ENCODE peak calls at places on chromosomes 4 and X, in six cellular contexts. One of them, this sample, is unnamed.

GRCh38 chrX:38126179-38126578 is 94.5 kb downstream of the SRPX start:
- DNase-seq in B cell: no peak
- DNase-seq in transverse colon: no peak
- DNase-seq in A549: no peak
- DNase-seq in GM23338: no peak
- DNase-seq in right lobe of liver: no peak
- DNase-seq in this sample: no peak

GRCh38 chrX:9642270-9642995 is 123.2 kb downstream of the GPR143 start:
- DNase-seq in B cell: no peak
- DNase-seq in transverse colon: no peak
- DNase-seq in A549: no peak
- DNase-seq in GM23338: no peak
- DNase-seq in right lobe of liver: no peak
- DNase-seq in this sample: no peak

GRCh38 chrX:9729161-9729885 is 36.3 kb downstream of the GPR143 start:
- DNase-seq in B cell: no peak
- DNase-seq in transverse colon: no peak
- DNase-seq in A549: no peak
- DNase-seq in GM23338: no peak
- DNase-seq in right lobe of liver: no peak
- DNase-seq in this sample: no peak

GRCh38 chr4:15035152-15035551 is 32.9 kb downstream of the CPEB2 start:
- DNase-seq in B cell: no peak
- DNase-seq in transverse colon: no peak
- DNase-seq in A549: no peak
- DNase-seq in GM23338: no peak
- DNase-seq in right lobe of liver: no peak
- DNase-seq in this sample: no peak

GRCh38 chr4:105462042-105462421 is 11.8 kb downstream of the PPA2 start:
- DNase-seq in B cell: no peak
- DNase-seq in transverse colon: no peak
- DNase-seq in A549: no peak
- DNase-seq in GM23338: no peak
- DNase-seq in right lobe of liver: no peak
- DNase-seq in this sample: no peak

GRCh38 chr4:11487876-11488545 is 59.3 kb upstream of the HS3ST1 start:
- DNase-seq in B cell: no peak
- DNase-seq in transverse colon: no peak
- DNase-seq in A549: no peak
- DNase-seq in GM23338: no peak
- DNase-seq in right lobe of liver: no peak
- DNase-seq in this sample: peak

GRCh38 chr4:147842573-147842972 is 110.7 kb downstream of the ARHGAP10 start:
- DNase-seq in B cell: no peak
- DNase-seq in transverse colon: no peak
- DNase-seq in A549: no peak
- DNase-seq in GM23338: no peak
- DNase-seq in right lobe of liver: no peak
- DNase-seq in this sample: no peak

GRCh38 chr4:11746734-11747133 is 318.0 kb upstream of the HS3ST1 start:
- DNase-seq in B cell: no peak
- DNase-seq in transverse colon: no peak
- DNase-seq in A549: no peak
- DNase-seq in GM23338: no peak
- DNase-seq in right lobe of liver: no peak
- DNase-seq in this sample: no peak

GRCh38 chr4:112058433-112058832 is 86.8 kb upstream of the FAM241A start:
- DNase-seq in B cell: no peak
- DNase-seq in transverse colon: no peak
- DNase-seq in A549: no peak
- DNase-seq in GM23338: no peak
- DNase-seq in right lobe of liver: no peak
- DNase-seq in this sample: no peak

GRCh38 chrX:70998402-70999027 is 67.6 kb upstream of the SLC7A3 start:
- DNase-seq in B cell: peak
- DNase-seq in transverse colon: no peak
- DNase-seq in A549: no peak
- DNase-seq in GM23338: peak
- DNase-seq in right lobe of liver: no peak
- DNase-seq in this sample: no peak

GRCh38 chr4:175646802-175647201 is 165.3 kb downstream of the GPM6A start:
- DNase-seq in B cell: no peak
- DNase-seq in transverse colon: no peak
- DNase-seq in A549: no peak
- DNase-seq in GM23338: no peak
- DNase-seq in right lobe of liver: no peak
- DNase-seq in this sample: no peak

GRCh38 chrX:40573763-40574162 is 7.0 kb upstream of the ATP6AP2 start:
- DNase-seq in B cell: peak
- DNase-seq in transverse colon: no peak
- DNase-seq in A549: no peak
- DNase-seq in GM23338: peak
- DNase-seq in right lobe of liver: no peak
- DNase-seq in this sample: no peak

GRCh38 chrX:53055244-53055849 is 6.8 kb downstream of the GPR173 start:
- DNase-seq in B cell: no peak
- DNase-seq in transverse colon: no peak
- DNase-seq in A549: no peak
- DNase-seq in GM23338: no peak
- DNase-seq in right lobe of liver: no peak
- DNase-seq in this sample: no peak

GRCh38 chrX:147226801-147227200 is 412.3 kb upstream of the CXorf51A start:
- DNase-seq in B cell: no peak
- DNase-seq in transverse colon: no peak
- DNase-seq in A549: no peak
- DNase-seq in GM23338: no peak
- DNase-seq in right lobe of liver: no peak
- DNase-seq in this sample: no peak

GRCh38 chr4:59002148-59002547 is 1892.0 kb upstream of the IGFBP7 start:
- DNase-seq in B cell: no peak
- DNase-seq in transverse colon: no peak
- DNase-seq in A549: no peak
- DNase-seq in GM23338: no peak
- DNase-seq in right lobe of liver: no peak
- DNase-seq in this sample: no peak

GRCh38 chrX:5876984-5877655 is 351.5 kb downstream of the NLGN4X start:
- DNase-seq in B cell: peak
- DNase-seq in transverse colon: peak
- DNase-seq in A549: peak
- DNase-seq in GM23338: peak
- DNase-seq in right lobe of liver: no peak
- DNase-seq in this sample: no peak

GRCh38 chr4:7196731-7197130 is 4.4 kb downstream of the SORCS2 start:
- DNase-seq in B cell: no peak
- DNase-seq in transverse colon: no peak
- DNase-seq in A549: no peak
- DNase-seq in GM23338: no peak
- DNase-seq in right lobe of liver: no peak
- DNase-seq in this sample: no peak

GRCh38 chrX:108590496-108590895 is 145.9 kb downstream of the IRS4 start:
- DNase-seq in B cell: no peak
- DNase-seq in transverse colon: no peak
- DNase-seq in A549: no peak
- DNase-seq in GM23338: no peak
- DNase-seq in right lobe of liver: no peak
- DNase-seq in this sample: no peak

GRCh38 chrX:33725556-33726232 is 406.4 kb downstream of the FAM47A start:
- DNase-seq in B cell: no peak
- DNase-seq in transverse colon: no peak
- DNase-seq in A549: no peak
- DNase-seq in GM23338: peak
- DNase-seq in right lobe of liver: no peak
- DNase-seq in this sample: peak

GRCh38 chrX:20224814-20225487 is 41.8 kb downstream of the RPS6KA3 start:
- DNase-seq in B cell: no peak
- DNase-seq in transverse colon: no peak
- DNase-seq in A549: no peak
- DNase-seq in GM23338: peak
- DNase-seq in right lobe of liver: no peak
- DNase-seq in this sample: no peak

GRCh38 chr4:104487105-104487504 is 7.6 kb downstream of the CXXC4 start:
- DNase-seq in B cell: no peak
- DNase-seq in transverse colon: no peak
- DNase-seq in A549: no peak
- DNase-seq in GM23338: peak
- DNase-seq in right lobe of liver: no peak
- DNase-seq in this sample: no peak

DNA sequence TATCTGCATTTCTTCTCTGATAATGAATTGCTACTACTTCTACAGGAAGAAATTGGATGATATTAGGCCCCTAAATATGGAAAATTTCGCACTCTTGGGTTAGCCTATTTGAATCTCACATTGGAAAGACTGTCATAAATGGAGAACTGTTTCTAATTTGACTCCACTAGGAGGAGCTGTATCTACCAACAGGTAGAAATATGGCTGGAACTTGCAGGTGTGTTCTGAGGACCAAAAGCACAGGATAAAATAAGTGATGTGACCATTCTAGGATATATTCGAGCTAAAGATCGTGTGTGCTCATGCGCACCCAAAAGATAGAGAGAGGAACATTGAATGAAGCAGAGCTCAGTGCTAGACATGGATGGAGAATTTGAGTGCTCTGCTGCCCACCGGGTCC is 4.8 kb upstream of the NKAP start:
- DNase-seq in B cell: no peak
- DNase-seq in transverse colon: no peak
- DNase-seq in A549: no peak
- DNase-seq in GM23338: peak
- DNase-seq in right lobe of liver: no peak
- DNase-seq in this sample: no peak
- TF ChIP-seq CTCF in B cell: no peak
- TF ChIP-seq CTCF in transverse colon: no peak
- TF ChIP-seq CTCF in A549: peak
- TF ChIP-seq CTCF in GM23338: peak
- TF ChIP-seq CTCF in right lobe of liver: peak
- TF ChIP-seq CTCF in this sample: peak

DNA sequence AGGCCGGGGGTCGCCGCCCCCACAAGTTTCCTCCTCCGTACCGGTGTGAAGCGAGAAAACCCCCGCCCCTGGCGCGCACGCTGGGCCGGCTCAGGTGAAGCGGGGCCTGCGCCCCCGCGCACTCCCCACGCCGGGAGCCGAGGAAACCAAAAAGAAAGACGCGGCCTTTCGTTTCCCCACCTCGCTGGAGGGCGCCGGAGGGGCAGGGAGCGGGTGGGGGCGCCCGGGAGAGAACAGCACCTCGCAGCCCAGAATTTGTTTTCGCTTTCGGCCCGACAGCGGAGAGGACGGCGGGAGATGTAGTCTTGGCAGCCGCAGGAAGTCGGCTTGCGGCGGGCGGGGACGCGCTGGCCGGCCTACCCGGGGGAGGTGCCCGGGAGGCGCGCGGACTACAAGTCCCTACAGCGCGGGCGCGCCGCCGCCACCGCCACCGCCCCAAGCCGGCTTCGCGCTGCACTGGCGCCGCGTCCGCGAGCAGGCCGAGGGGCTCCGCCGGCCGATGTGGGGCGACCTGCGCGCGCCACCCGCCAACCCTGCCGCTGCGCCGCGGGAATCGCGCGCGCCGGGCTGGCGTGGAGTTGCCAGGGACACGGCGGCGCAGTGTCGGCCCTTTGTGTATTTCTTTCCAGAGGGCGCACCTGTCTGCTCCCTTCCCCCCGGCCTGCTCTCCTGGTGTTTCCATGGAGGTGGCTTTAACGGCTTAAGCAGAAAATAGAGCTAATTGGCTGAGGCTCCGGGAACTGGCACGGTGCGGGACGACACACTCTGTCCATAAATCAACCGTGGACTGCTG is at the start of gene OTUD4:
- DNase-seq in B cell: peak
- DNase-seq in transverse colon: peak
- DNase-seq in A549: peak
- DNase-seq in GM23338: peak
- DNase-seq in right lobe of liver: peak
- DNase-seq in this sample: peak
- TF ChIP-seq CTCF in B cell: peak
- TF ChIP-seq CTCF in transverse colon: no peak
- TF ChIP-seq CTCF in A549: no peak
- TF ChIP-seq CTCF in GM23338: no peak
- TF ChIP-seq CTCF in right lobe of liver: no peak
- TF ChIP-seq CTCF in this sample: peak

DNA sequence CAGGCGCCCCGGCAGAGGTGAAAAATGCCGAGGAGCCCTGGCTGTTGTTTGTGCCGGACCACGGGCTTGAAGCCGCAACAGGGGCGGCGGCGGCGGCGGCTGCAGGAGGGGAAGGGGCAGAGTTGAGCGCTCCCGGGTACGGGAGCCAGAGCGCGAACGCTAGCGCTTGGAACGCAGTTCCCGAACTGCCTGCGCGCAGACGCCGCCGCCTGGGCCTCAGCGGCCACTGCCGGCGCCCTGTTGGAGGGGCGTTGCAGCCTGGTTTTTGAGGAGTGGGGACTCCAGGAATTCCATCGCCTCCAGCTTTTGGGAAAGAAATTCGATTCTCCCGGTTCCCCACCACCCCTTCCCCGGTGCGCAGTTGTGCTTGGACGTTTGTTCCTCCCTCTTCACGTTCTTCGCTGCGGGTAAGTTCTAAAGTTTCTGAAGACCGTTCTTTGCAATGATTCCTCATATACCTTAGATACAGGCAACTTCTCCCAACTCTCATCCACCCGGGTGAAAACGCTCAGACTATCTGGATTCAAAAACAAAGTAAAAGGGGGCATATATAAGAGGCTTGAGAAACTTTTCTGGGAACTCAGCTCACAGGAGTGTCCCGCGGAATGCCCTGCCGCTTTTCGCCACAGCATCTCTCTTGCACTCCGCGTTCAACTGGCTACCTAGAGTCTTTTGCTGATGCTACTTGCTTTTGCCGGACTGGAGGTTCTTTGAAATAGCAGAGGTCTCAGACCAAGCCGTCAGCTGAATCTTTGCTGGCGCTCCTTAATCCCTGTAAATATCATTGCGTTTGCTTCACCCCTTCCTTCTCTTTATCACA is 1.0 kb downstream of the FAT4 start:
- DNase-seq in B cell: peak
- DNase-seq in transverse colon: peak
- DNase-seq in A549: peak
- DNase-seq in GM23338: peak
- DNase-seq in right lobe of liver: peak
- DNase-seq in this sample: no peak
- TF ChIP-seq CTCF in B cell: no peak
- TF ChIP-seq CTCF in transverse colon: no peak
- TF ChIP-seq CTCF in A549: no peak
- TF ChIP-seq CTCF in GM23338: no peak
- TF ChIP-seq CTCF in right lobe of liver: peak
- TF ChIP-seq CTCF in this sample: peak

DNA sequence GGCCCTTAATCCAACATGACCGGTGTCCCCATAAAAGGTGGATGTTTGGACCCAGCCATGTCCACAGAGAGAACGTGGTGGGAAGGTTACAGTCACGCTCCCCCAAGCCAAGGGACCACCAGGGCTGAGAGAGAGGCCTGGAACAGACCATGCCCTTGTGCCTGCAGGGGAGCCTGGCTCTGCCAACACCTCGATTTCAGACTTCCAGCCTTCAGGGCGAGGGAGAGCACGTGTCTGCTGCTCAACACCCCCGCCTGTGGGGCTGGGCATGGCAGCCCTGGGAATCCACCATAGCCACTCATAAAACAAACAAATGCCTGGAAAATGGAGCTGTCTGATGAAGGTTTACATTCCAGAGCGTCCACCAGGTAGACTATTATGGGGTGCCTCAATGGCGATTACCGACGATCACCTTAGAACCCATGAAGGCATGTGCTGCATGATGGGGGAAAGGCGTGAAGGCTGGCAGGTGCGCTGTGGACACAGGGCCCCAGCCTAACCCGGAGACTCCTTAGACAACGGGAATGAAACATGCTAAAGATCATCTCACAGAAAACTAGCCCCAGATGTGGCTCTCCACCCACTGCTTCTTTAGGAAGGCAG is 42.3 kb upstream of the HMX1 start:
- DNase-seq in B cell: no peak
- DNase-seq in transverse colon: no peak
- DNase-seq in A549: no peak
- DNase-seq in GM23338: no peak
- DNase-seq in right lobe of liver: no peak
- DNase-seq in this sample: no peak
- TF ChIP-seq CTCF in B cell: no peak
- TF ChIP-seq CTCF in transverse colon: no peak
- TF ChIP-seq CTCF in A549: no peak
- TF ChIP-seq CTCF in GM23338: no peak
- TF ChIP-seq CTCF in right lobe of liver: no peak
- TF ChIP-seq CTCF in this sample: no peak

This sample was measured in LNCaP clone FGC.